ENCODE peak calls at places on chromosomes 13 and 19, in six cellular contexts. S is stomach, F is Peyer's patch, I is HCT116, E is cardiac fibroblast, W is left ventricle myocardium inferior. J is an unnamed sample.

GRCh38 chr19:16587031-16588023 is 15.1 kb upstream of the SLC35E1 start:
- DNase-seq in S (no peak), F (peak), I (no peak), E (peak), W (no peak), J (peak)

GRCh38 chr13:99086869-99087129 is 108.9 kb upstream of the DOCK9 start:
- DNase-seq in S (no peak), F (no peak), I (no peak), E (peak), W (peak), J (no peak)

GRCh38 chr13:100517135-100517534 is 71.5 kb downstream of the GGACT start:
- DNase-seq in S (peak), F (peak), I (no peak), E (no peak), W (no peak), J (no peak)

GRCh38 chr13:80237646-80238045 is 103.3 kb downstream of the SPRY2 start:
- DNase-seq in S (no peak), F (no peak), I (no peak), E (peak), W (no peak), J (no peak)

GRCh38 chr13:24275041-24275440 is 34.3 kb upstream of the C1QTNF9 start:
- DNase-seq in S (peak), F (no peak), I (no peak), E (no peak), W (no peak), J (no peak)

GRCh38 chr19:35845215-35846037 is 6.9 kb downstream of the NPHS1 start:
- DNase-seq in S (no peak), F (peak), I (peak), E (no peak), W (no peak), J (no peak)

GRCh38 chr19:37718357-37718756 is 1.2 kb downstream of the ZNF607 start:
- DNase-seq in S (no peak), F (no peak), I (no peak), E (no peak), W (no peak), J (no peak)

GRCh38 chr19:3249408-3249807 is 24.9 kb downstream of the CELF5 start:
- DNase-seq in S (no peak), F (no peak), I (peak), E (no peak), W (no peak), J (peak)

GRCh38 chr13:79776538-79776937 is 295.6 kb downstream of the NDFIP2 start:
- DNase-seq in S (no peak), F (peak), I (no peak), E (peak), W (no peak), J (no peak)

GRCh38 chr13:21970172-21970571 is 299.3 kb downstream of the FGF9 start:
- DNase-seq in S (no peak), F (no peak), I (no peak), E (no peak), W (no peak), J (no peak)

GRCh38 chr13:77925616-77926015 is 7.0 kb upstream of the EDNRB start:
- DNase-seq in S (no peak), F (no peak), I (no peak), E (no peak), W (no peak), J (no peak)

GRCh38 chr13:51222510-51223283 is 499 bp downstream of the FAM124A start:
- DNase-seq in S (no peak), F (no peak), I (no peak), E (no peak), W (no peak), J (peak)

GRCh38 chr13:113860579-113861432 is 3.1 kb downstream of the GAS6 start:
- DNase-seq in S (peak), F (peak), I (no peak), E (no peak), W (no peak), J (no peak)

GRCh38 chr13:94546071-94546839 is 49.7 kb downstream of the TGDS start:
- DNase-seq in S (no peak), F (no peak), I (no peak), E (no peak), W (no peak), J (no peak)

GRCh38 chr19:55440411-55441105 is 2.5 kb downstream of the SHISA7 start:
- DNase-seq in S (no peak), F (no peak), I (no peak), E (no peak), W (no peak), J (no peak)

GRCh38 chr13:39415403-39415802 is 187.6 kb downstream of the LHFPL6 start:
- DNase-seq in S (no peak), F (no peak), I (peak), E (peak), W (peak), J (no peak)

GRCh38 chr13:51044023-51044665 is 66.9 kb downstream of the C13orf42 start:
- DNase-seq in S (no peak), F (no peak), I (no peak), E (no peak), W (no peak), J (no peak)

GRCh38 chr13:42720858-42721219 is 60.5 kb upstream of the FAM216B start:
- DNase-seq in S (no peak), F (no peak), I (no peak), E (no peak), W (no peak), J (no peak)

GRCh38 chr19:18424890-18425514 is 5.8 kb downstream of the SSBP4 start:
- DNase-seq in S (no peak), F (no peak), I (no peak), E (no peak), W (no peak), J (no peak)

GRCh38 chr19:53875602-53876340 is 6.2 kb upstream of the PRKCG start:
- DNase-seq in S (no peak), F (no peak), I (no peak), E (no peak), W (no peak), J (no peak)

GRCh38 chr13:96650301-96650886 is 343.9 kb downstream of the OXGR1 start:
- DNase-seq in S (no peak), F (no peak), I (peak), E (peak), W (no peak), J (no peak)

GRCh38 chr13:45412274-45413049 is 5.7 kb downstream of the SLC25A30 start:
- DNase-seq in S (no peak), F (no peak), I (no peak), E (no peak), W (no peak), J (no peak)

GRCh38 chr19:17314007-17314589 is 4.7 kb downstream of the DDA1 start:
- DNase-seq in S (no peak), F (no peak), I (no peak), E (no peak), W (no peak), J (no peak)

GRCh38 chr13:44299142-44299541 is 74.5 kb upstream of the SERP2 start:
- DNase-seq in S (no peak), F (no peak), I (no peak), E (no peak), W (no peak), J (no peak)

GRCh38 chr13:60765700-60766411 is 368.8 kb downstream of the TDRD3 start:
- DNase-seq in S (no peak), F (no peak), I (no peak), E (peak), W (no peak), J (no peak)

GRCh38 chr13:48564046-48564445 is 31.2 kb upstream of the RCBTB2 start:
- DNase-seq in S (no peak), F (no peak), I (no peak), E (peak), W (no peak), J (no peak)

GRCh38 chr13:100362371-100362770 is 226.2 kb downstream of the GGACT start:
- DNase-seq in S (no peak), F (no peak), I (no peak), E (no peak), W (no peak), J (no peak)

GRCh38 chr19:42606660-42607351 is 12.1 kb upstream of the CEACAM8 start:
- DNase-seq in S (peak), F (peak), I (peak), E (peak), W (peak), J (peak)

GRCh38 chr13:50805805-50806204 is 37.7 kb downstream of the DLEU7 start:
- DNase-seq in S (no peak), F (no peak), I (peak), E (peak), W (no peak), J (no peak)

GRCh38 chr13:20566424-20566916 is 487 bp upstream of the IFT88 start:
- DNase-seq in S (no peak), F (peak), I (peak), E (peak), W (no peak), J (no peak)

GRCh38 chr13:31044658-31045620 is 112.5 kb downstream of the TEX26 start:
- DNase-seq in S (no peak), F (peak), I (peak), E (no peak), W (no peak), J (no peak)

GRCh38 chr19:1910169-1910568 is 5.0 kb downstream of the ADAT3 start:
- DNase-seq in S (no peak), F (no peak), I (no peak), E (peak), W (no peak), J (no peak)

GRCh38 chr19:40395956-40396355 is 6.0 kb upstream of the HIPK4 start:
- DNase-seq in S (no peak), F (no peak), I (no peak), E (no peak), W (no peak), J (no peak)

DNA sequence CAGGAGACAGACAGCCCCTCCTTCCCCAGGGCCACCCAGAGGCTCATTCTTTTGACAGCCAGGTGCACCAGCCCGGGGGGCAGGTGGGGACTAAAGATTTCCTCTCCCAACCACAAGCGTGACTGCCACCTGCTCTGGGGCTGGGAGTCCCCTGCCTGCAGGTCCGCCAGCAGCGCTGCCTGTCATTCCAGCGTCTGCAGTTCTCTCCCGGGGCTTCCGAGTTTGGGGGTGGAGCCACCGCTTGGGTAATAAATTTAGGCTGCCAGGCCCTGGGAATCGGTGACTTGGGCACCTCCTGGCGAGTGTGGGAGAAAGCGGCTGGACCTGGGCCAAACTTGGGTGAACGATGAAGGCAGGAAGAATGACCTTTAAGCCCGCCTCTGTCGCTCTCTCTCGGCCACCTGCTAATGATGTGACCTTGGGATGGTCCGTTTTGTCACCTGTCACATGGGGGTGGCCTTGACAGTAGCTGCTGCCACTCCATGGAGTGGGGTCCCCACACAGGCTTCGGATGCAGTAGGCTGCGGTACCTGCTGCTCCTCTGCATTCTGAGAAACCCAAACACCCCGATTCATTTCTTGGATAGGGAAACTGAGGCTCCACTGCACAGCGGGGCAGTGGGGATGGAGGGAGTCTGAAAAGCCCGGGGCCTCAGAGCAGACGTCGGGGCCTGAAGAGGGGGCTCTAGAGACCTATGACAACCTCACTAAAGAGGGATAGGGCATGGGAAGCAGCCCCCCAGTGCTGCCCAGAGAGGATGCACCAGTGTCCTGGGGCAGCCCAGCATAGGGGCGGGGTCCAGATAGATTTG is 12.8 kb downstream of the FUT6 start:
- DNase-seq in S (peak), F (peak), I (peak), E (peak), W (peak), J (peak)
- H3K4me3 ChIP-seq in S (peak), F (no peak), I (peak), E (no peak), W (peak), J (peak)

GRCh38 chr19:33819875-33820781 is 23.5 kb downstream of the KCTD15 start:
- DNase-seq in S (peak), F (peak), I (no peak), E (peak), W (peak), J (peak)

GRCh38 chr19:33826521-33826920 is 29.9 kb downstream of the KCTD15 start:
- DNase-seq in S (no peak), F (no peak), I (no peak), E (no peak), W (no peak), J (no peak)

GRCh38 chr19:33825556-33825955 is 28.9 kb downstream of the KCTD15 start:
- DNase-seq in S (no peak), F (peak), I (no peak), E (no peak), W (no peak), J (no peak)

GRCh38 chr19:33821871-33822270 is 25.2 kb downstream of the KCTD15 start:
- DNase-seq in S (no peak), F (no peak), I (no peak), E (peak), W (no peak), J (no peak)

GRCh38 chr19:33823341-33823740 is 26.7 kb downstream of the KCTD15 start:
- DNase-seq in S (no peak), F (peak), I (no peak), E (no peak), W (no peak), J (no peak)
- H3K4me3 ChIP-seq in S (no peak), F (no peak), I (no peak), E (no peak), W (no peak), J (no peak)

GRCh38 chr13:32174366-32174765 is 140.8 kb downstream of the ZAR1L start:
- DNase-seq in S (no peak), F (no peak), I (no peak), E (no peak), W (no peak), J (no peak)

GRCh38 chr13:32168136-32168535 is 136.6 kb downstream of the FRY start:
- DNase-seq in S (no peak), F (no peak), I (no peak), E (no peak), W (no peak), J (no peak)

GRCh38 chr13:32175307-32175706 is 139.9 kb downstream of the ZAR1L start:
- DNase-seq in S (no peak), F (no peak), I (no peak), E (no peak), W (no peak), J (no peak)

GRCh38 chr13:32165791-32166190 is 134.2 kb downstream of the FRY start:
- DNase-seq in S (no peak), F (no peak), I (no peak), E (no peak), W (peak), J (no peak)

DNA sequence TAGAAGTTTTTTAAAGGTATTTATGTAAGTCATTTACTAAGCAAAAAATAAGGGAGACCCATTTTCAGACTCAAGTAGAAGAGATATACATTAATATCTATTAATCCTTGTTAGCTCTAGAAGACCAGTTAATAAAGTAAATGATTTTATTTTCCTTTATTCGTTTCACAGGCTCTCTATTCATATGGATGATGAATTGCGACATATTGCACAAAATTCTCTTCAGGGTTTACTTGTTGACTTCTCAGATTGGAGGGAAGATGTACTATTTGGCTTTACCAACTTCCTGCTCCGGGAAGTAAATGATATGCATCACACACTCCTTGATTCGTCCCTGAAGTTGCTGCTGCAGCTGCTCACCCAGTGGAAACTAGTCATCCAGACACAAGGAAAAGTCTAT is 139.3 kb downstream of the FRY start:
- DNase-seq in S (no peak), F (no peak), I (no peak), E (no peak), W (no peak), J (no peak)
- H3K4me3 ChIP-seq in S (no peak), F (no peak), I (no peak), E (no peak), W (no peak), J (no peak)

GRCh38 chr19:4582112-4582553 is 22.6 kb upstream of the SEMA6B start:
- DNase-seq in S (no peak), F (no peak), I (no peak), E (no peak), W (no peak), J (no peak)

GRCh38 chr19:4581381-4582111 is 22.1 kb upstream of the SEMA6B start:
- DNase-seq in S (no peak), F (no peak), I (no peak), E (no peak), W (no peak), J (peak)

GRCh38 chr19:4579389-4579788 is 19.9 kb upstream of the SEMA6B start:
- DNase-seq in S (no peak), F (no peak), I (no peak), E (no peak), W (no peak), J (no peak)

GRCh38 chr19:4580021-4580901 is 20.8 kb upstream of the SEMA6B start:
- DNase-seq in S (no peak), F (no peak), I (no peak), E (no peak), W (no peak), J (no peak)

DNA sequence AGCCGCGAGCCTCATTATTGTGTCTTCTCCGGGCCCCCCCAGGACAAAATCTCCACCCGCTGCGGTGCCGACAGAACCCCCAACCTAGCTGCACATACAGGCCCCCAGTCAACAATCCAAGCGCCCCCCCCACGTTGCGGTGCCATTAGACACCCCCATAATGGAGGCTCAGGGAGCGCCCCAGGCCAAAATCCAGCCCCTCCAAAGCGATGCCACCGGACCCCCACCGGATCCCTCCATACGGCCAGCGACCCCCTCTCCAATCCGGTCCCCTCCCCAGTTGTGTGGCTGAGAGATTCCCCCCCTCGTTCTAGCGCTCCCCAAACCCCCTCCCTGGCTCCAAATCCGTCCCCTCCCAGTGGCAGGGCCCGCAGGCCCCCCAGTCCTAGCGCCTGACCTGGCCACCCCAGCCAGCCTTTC is 21.5 kb upstream of the SEMA6B start:
- DNase-seq in S (no peak), F (no peak), I (no peak), E (no peak), W (no peak), J (no peak)
- H3K4me3 ChIP-seq in S (peak), F (no peak), I (peak), E (peak), W (peak), J (no peak)

J was measured in Jurkat, Clone E6-1.